ENCODE peak calls at places on chromosome 10, in five cellular contexts. One of them, this sample, is unnamed.

GRCh38 chr10:118970770-118971169 is 58.7 kb upstream of the NANOS1 start:
- DNase-seq in nephron progenitor cell: no peak
- DNase-seq in brain microvascular endothelial cell: no peak
- DNase-seq in mammary epithelial cell: no peak
- DNase-seq in IMR-90: no peak
- DNase-seq in this sample: no peak

GRCh38 chr10:17685227-17685840 is 41.4 kb downstream of the STAM start:
- DNase-seq in IMR-90: no peak
- DNase-seq in nephron progenitor cell: no peak
- DNase-seq in brain microvascular endothelial cell: no peak
- DNase-seq in mammary epithelial cell: no peak
- DNase-seq in this sample: no peak

GRCh38 chr10:112361951-112362770 is 11.8 kb upstream of the ACSL5 start:
- DNase-seq in brain microvascular endothelial cell: no peak
- DNase-seq in nephron progenitor cell: peak
- DNase-seq in mammary epithelial cell: peak
- DNase-seq in IMR-90: peak
- DNase-seq in this sample: no peak

GRCh38 chr10:29328988-29329387 is 40.1 kb downstream of the LYZL1 start:
- DNase-seq in brain microvascular endothelial cell: peak
- DNase-seq in nephron progenitor cell: no peak
- DNase-seq in mammary epithelial cell: no peak
- DNase-seq in IMR-90: peak
- DNase-seq in this sample: no peak

GRCh38 chr10:36057180-36057579 is 415.1 kb upstream of the FZD8 start:
- DNase-seq in brain microvascular endothelial cell: peak
- DNase-seq in IMR-90: peak
- DNase-seq in mammary epithelial cell: no peak
- DNase-seq in nephron progenitor cell: no peak
- DNase-seq in this sample: no peak

GRCh38 chr10:43594944-43595589 is 11.2 kb upstream of the ZNF485 start:
- DNase-seq in IMR-90: peak
- DNase-seq in brain microvascular endothelial cell: peak
- DNase-seq in mammary epithelial cell: no peak
- DNase-seq in nephron progenitor cell: no peak
- DNase-seq in this sample: no peak

GRCh38 chr10:99975106-99975829 is 34.5 kb downstream of the DNMBP start:
- DNase-seq in brain microvascular endothelial cell: no peak
- DNase-seq in IMR-90: no peak
- DNase-seq in nephron progenitor cell: no peak
- DNase-seq in mammary epithelial cell: no peak
- DNase-seq in this sample: no peak

GRCh38 chr10:132395704-132396494 is 1.1 kb upstream of the PWWP2B start:
- DNase-seq in mammary epithelial cell: no peak
- DNase-seq in brain microvascular endothelial cell: no peak
- DNase-seq in IMR-90: no peak
- DNase-seq in nephron progenitor cell: peak
- DNase-seq in this sample: no peak

GRCh38 chr10:122140941-122141623 is 130.0 kb upstream of the BTBD16 start:
- DNase-seq in nephron progenitor cell: no peak
- DNase-seq in mammary epithelial cell: peak
- DNase-seq in IMR-90: peak
- DNase-seq in brain microvascular endothelial cell: peak
- DNase-seq in this sample: peak

GRCh38 chr10:79322616-79323566 is 24.4 kb upstream of the PPIF start:
- DNase-seq in nephron progenitor cell: no peak
- DNase-seq in mammary epithelial cell: peak
- DNase-seq in brain microvascular endothelial cell: peak
- DNase-seq in IMR-90: peak
- DNase-seq in this sample: peak

GRCh38 chr10:131024259-131025131 is 287.0 kb downstream of the TCERG1L start:
- DNase-seq in mammary epithelial cell: no peak
- DNase-seq in brain microvascular endothelial cell: no peak
- DNase-seq in IMR-90: no peak
- DNase-seq in nephron progenitor cell: no peak
- DNase-seq in this sample: no peak

GRCh38 chr10:122051609-122052385 is 62.8 kb downstream of the TACC2 start:
- DNase-seq in nephron progenitor cell: peak
- DNase-seq in IMR-90: peak
- DNase-seq in mammary epithelial cell: peak
- DNase-seq in brain microvascular endothelial cell: peak
- DNase-seq in this sample: no peak

GRCh38 chr10:36779238-36779846 is 346.1 kb upstream of the ANKRD30A start:
- DNase-seq in IMR-90: peak
- DNase-seq in brain microvascular endothelial cell: peak
- DNase-seq in nephron progenitor cell: peak
- DNase-seq in mammary epithelial cell: peak
- DNase-seq in this sample: no peak

GRCh38 chr10:25405871-25406270 is 231.1 kb downstream of the GPR158 start:
- DNase-seq in IMR-90: no peak
- DNase-seq in nephron progenitor cell: no peak
- DNase-seq in brain microvascular endothelial cell: no peak
- DNase-seq in mammary epithelial cell: peak
- DNase-seq in this sample: no peak

DNA sequence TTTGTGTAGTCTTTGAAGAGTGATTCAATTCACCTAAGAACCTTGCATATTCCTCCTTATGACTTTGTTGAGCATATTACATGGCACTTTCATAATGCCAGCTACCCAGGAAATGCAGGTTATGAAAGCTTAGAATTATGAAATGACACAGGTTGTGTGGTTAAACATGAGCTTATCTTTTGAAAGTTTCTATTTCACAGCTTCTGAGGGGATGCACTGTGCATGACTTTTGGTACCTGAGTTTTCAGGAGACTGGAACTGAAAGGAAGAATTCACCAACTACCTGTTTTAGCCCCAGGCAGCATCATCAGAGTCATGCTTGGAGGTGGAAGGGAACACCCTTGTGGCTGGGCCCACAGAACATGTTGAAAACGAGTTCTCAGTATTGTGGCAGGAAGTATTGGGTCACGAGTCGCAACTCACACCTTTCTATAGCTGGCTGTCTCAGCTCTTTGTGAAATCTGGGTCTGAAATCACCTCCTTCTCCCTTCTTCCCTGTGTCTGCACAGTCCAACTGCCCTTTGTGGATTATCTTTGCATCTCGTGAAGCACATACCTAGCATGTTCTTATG is 228.2 kb downstream of the PTEN start:
- DNase-seq in mammary epithelial cell: peak
- DNase-seq in IMR-90: no peak
- DNase-seq in brain microvascular endothelial cell: no peak
- DNase-seq in nephron progenitor cell: no peak
- DNase-seq in this sample: no peak
- TF ChIP-seq CTCF in mammary epithelial cell: no peak
- TF ChIP-seq CTCF in IMR-90: no peak
- TF ChIP-seq CTCF in brain microvascular endothelial cell: no peak
- TF ChIP-seq CTCF in nephron progenitor cell: no peak
- TF ChIP-seq CTCF in this sample: no peak

GRCh38 chr10:31353574-31353973 is 34.6 kb downstream of the ZEB1 start:
- DNase-seq in mammary epithelial cell: peak
- DNase-seq in IMR-90: peak
- DNase-seq in brain microvascular endothelial cell: peak
- DNase-seq in nephron progenitor cell: no peak
- DNase-seq in this sample: no peak
- TF ChIP-seq CTCF in mammary epithelial cell: no peak
- TF ChIP-seq CTCF in IMR-90: no peak
- TF ChIP-seq CTCF in brain microvascular endothelial cell: no peak
- TF ChIP-seq CTCF in nephron progenitor cell: no peak
- TF ChIP-seq CTCF in this sample: no peak

DNA sequence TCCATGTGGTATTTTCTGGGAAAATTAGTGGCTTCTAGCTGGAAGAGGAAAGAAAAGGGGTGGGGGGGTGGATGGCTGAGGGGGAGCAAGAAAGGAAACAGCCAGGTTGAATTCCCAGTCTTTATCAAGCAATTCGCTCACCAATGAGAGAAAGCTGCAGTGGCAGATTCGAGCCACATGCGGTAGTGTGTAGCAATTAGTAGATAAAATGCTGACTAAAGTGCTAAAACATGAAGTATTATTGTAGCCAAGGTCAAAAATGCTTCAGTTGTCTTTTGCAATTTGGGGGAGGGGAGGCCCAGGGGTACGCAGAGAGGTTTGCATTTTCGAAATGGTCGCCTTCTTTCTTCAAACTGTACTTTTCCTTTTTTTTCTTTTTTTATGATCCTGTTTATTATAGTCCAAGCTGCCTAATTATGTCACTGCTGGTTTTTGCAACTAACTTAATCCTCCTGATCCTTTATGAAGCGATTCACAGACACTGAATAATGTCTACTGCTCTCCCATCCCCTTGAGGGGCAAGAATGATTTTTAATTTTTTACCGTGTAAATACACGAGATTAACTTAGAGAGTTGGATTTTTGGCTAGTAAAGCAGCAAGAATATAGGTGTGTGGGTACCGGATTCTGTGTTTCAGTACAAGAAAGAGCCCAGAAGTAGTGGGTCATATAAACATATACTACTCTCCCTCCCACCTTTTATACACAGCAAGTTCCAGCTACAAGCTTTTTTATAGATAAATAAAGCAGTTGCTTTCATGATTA is 3.6 kb upstream of the ARID5B start:
- DNase-seq in IMR-90: peak
- DNase-seq in mammary epithelial cell: no peak
- DNase-seq in brain microvascular endothelial cell: peak
- DNase-seq in nephron progenitor cell: peak
- DNase-seq in this sample: no peak
- TF ChIP-seq CTCF in IMR-90: peak
- TF ChIP-seq CTCF in mammary epithelial cell: peak
- TF ChIP-seq CTCF in brain microvascular endothelial cell: peak
- TF ChIP-seq CTCF in nephron progenitor cell: no peak
- TF ChIP-seq CTCF in this sample: peak

GRCh38 chr10:2876032-2876431 is 191.3 kb upstream of the PFKP start:
- DNase-seq in nephron progenitor cell: no peak
- DNase-seq in IMR-90: no peak
- DNase-seq in brain microvascular endothelial cell: no peak
- DNase-seq in mammary epithelial cell: no peak
- DNase-seq in this sample: no peak

GRCh38 chr10:2873769-2874168 is 193.6 kb upstream of the PFKP start:
- DNase-seq in nephron progenitor cell: no peak
- DNase-seq in mammary epithelial cell: no peak
- DNase-seq in IMR-90: no peak
- DNase-seq in brain microvascular endothelial cell: no peak
- DNase-seq in this sample: no peak

GRCh38 chr10:2870654-2871053 is 196.7 kb upstream of the PFKP start:
- DNase-seq in brain microvascular endothelial cell: no peak
- DNase-seq in mammary epithelial cell: no peak
- DNase-seq in IMR-90: no peak
- DNase-seq in nephron progenitor cell: no peak
- DNase-seq in this sample: no peak

GRCh38 chr10:2871673-2872219 is 195.6 kb upstream of the PFKP start:
- DNase-seq in brain microvascular endothelial cell: no peak
- DNase-seq in IMR-90: no peak
- DNase-seq in mammary epithelial cell: no peak
- DNase-seq in nephron progenitor cell: no peak
- DNase-seq in this sample: no peak

GRCh38 chr10:2874963-2875362 is 192.4 kb upstream of the PFKP start:
- DNase-seq in nephron progenitor cell: no peak
- DNase-seq in mammary epithelial cell: no peak
- DNase-seq in brain microvascular endothelial cell: no peak
- DNase-seq in IMR-90: no peak
- DNase-seq in this sample: no peak
- TF ChIP-seq CTCF in nephron progenitor cell: no peak
- TF ChIP-seq CTCF in mammary epithelial cell: no peak
- TF ChIP-seq CTCF in brain microvascular endothelial cell: no peak
- TF ChIP-seq CTCF in IMR-90: no peak
- TF ChIP-seq CTCF in this sample: no peak

DNA sequence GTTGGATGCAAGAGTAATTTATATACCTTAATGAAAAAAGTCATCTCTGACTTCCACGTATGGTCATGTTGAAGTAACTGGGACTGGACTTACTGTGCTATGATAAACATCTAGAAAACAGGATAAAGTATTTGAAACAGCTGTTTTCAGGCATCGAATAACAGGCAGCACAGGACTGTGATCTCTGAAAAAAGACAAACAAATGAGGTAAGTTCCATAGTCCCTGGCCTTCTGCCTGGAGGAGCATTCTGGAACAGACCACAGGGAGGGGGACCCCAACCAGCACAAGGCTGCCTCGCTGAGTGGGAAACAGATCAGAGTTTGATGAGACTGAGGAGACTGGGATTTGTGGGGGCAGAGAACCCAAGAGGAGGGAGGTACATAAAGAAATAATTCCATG is 89.1 kb upstream of the HABP2 start:
- DNase-seq in nephron progenitor cell: no peak
- DNase-seq in IMR-90: peak
- DNase-seq in brain microvascular endothelial cell: no peak
- DNase-seq in mammary epithelial cell: no peak
- DNase-seq in this sample: no peak
- TF ChIP-seq CTCF in nephron progenitor cell: no peak
- TF ChIP-seq CTCF in IMR-90: no peak
- TF ChIP-seq CTCF in brain microvascular endothelial cell: no peak
- TF ChIP-seq CTCF in mammary epithelial cell: no peak
- TF ChIP-seq CTCF in this sample: no peak

DNA sequence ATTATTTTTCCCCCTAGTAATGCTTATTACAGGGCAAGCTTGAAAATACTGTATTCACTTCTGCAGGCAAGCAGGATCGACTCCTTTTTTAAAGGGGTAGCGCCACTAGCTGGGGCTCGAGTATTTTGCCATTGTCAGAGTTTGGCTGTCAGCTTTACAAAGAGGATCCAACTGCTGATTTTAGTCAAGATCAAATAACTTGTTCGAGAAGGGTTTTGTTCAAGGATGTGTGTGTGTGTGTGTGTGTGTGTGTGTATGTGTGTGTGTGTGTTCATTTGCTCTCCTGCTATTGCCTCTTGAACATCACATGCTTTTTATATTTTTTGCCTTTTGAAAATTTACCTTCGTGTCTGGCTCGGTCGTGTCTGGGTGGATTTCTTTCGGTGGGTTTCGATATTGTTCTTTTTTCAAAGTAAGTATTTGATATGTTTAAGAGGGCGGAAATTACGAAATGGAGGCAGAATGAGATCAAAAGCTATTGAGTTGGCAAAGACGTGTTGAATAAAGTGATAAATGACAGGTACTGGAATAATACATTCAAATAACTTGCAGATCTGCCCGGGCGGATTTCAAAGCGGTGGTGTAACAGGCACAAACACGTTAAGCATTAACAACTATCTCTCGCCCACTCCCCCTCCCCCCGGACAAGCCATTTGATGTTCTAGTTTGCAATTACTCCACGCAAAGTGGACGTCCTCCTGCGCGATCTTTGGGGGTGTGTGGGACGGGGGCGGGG is 1.1 kb downstream of the ARID5B start:
- DNase-seq in mammary epithelial cell: peak
- DNase-seq in IMR-90: peak
- DNase-seq in brain microvascular endothelial cell: peak
- DNase-seq in nephron progenitor cell: peak
- DNase-seq in this sample: no peak
- TF ChIP-seq CTCF in mammary epithelial cell: no peak
- TF ChIP-seq CTCF in IMR-90: peak
- TF ChIP-seq CTCF in brain microvascular endothelial cell: peak
- TF ChIP-seq CTCF in nephron progenitor cell: no peak
- TF ChIP-seq CTCF in this sample: no peak